ENCODE peak calls at places on chromosome 9, in ten cellular contexts. C is fibroblast of pulmonary artery, L is KBM-7, R is Peyer's patch, T is left ventricle myocardium superior, E is PC-3, H is myocyte, Q is aorta, D is right lobe of liver, X is NCI-H524. U is an unnamed sample.
A peak's percentile ranks its signal among the peaks of the same experiment; 100 is the strongest.

GRCh38 chr9:1837453-1838084 is 177.6 kb upstream of the SMARCA2 start:
- DNase-seq in C (peak; percentile 17), L (peak; percentile 41), R (no peak), T (no peak), E (peak; percentile 11), H (peak; percentile 8), Q (no peak), D (no peak), X (peak; percentile 72), U (peak; percentile 23)

GRCh38 chr9:37005517-37006140 is 28.4 kb downstream of the PAX5 start:
- DNase-seq in C (no peak), L (no peak), R (no peak), T (no peak), E (no peak), H (no peak), Q (no peak), D (no peak), X (no peak), U (no peak)

GRCh38 chr9:20491612-20492011 is 130.7 kb downstream of the MLLT3 start:
- DNase-seq in C (no peak), L (no peak), R (no peak), T (no peak), E (no peak), H (no peak), Q (no peak), D (no peak), X (no peak), U (no peak)

GRCh38 chr9:23229764-23230434 is 596.1 kb downstream of the ELAVL2 start:
- DNase-seq in C (no peak), L (no peak), R (no peak), T (no peak), E (no peak), H (no peak), Q (no peak), D (no peak), X (peak; percentile 41), U (no peak)

GRCh38 chr9:15160673-15161072 is 146.3 kb downstream of the TTC39B start:
- DNase-seq in C (no peak), L (no peak), R (no peak), T (no peak), E (no peak), H (no peak), Q (no peak), D (no peak), X (no peak), U (no peak)

GRCh38 chr9:128863647-128864046 is 18.1 kb downstream of the KYAT1 start:
- DNase-seq in C (peak; percentile 66), L (peak; percentile 84), R (peak; percentile 77), T (peak; percentile 86), E (peak; percentile 67), H (peak; percentile 49), Q (peak; percentile 79), D (peak; percentile 87), X (peak; percentile 61), U (peak; percentile 91)

GRCh38 chr9:3942351-3942750 is 357.5 kb downstream of the GLIS3 start:
- DNase-seq in C (no peak), L (no peak), R (no peak), T (no peak), E (no peak), H (no peak), Q (no peak), D (no peak), X (no peak), U (no peak)

GRCh38 chr9:107624216-107624948 is 134.8 kb upstream of the KLF4 start:
- DNase-seq in C (peak; percentile 22), L (no peak), R (no peak), T (no peak), E (peak; percentile 38), H (no peak), Q (peak; percentile 71), D (no peak), X (no peak), U (no peak)

GRCh38 chr9:76162751-76163500 is 231.3 kb downstream of the RFK start:
- DNase-seq in C (peak; percentile 32), L (no peak), R (no peak), T (peak; percentile 35), E (no peak), H (peak; percentile 55), Q (peak; percentile 45), D (no peak), X (no peak), U (no peak)

GRCh38 chr9:4022435-4023067 is 277.3 kb downstream of the GLIS3 start:
- DNase-seq in C (no peak), L (no peak), R (no peak), T (no peak), E (peak; percentile 77), H (no peak), Q (no peak), D (no peak), X (no peak), U (no peak)

U was measured in WERI-Rb-1.